ENCODE peak calls at places on chromosome X, in four cellular contexts. O is activated CD8-positive, alpha-beta T cell treated with anti-CD3 and anti-CD28 coated beads for 36 hours; K is pancreas; M is cardiac fibroblast. R is an unnamed sample.

GRCh38 chrX:106946449-106946848 is 26.2 kb downstream of the CLDN2 start:
- DNase-seq in O (no peak), M (no peak), K (no peak), R (no peak)

GRCh38 chrX:9465380-9466114 is 689 bp downstream of the TBL1X start:
- DNase-seq in K (peak), O (peak), M (peak), R (no peak)

GRCh38 chrX:34900691-34901090 is 41.9 kb upstream of the FAM47B start:
- DNase-seq in K (no peak), O (no peak), M (peak), R (peak)

GRCh38 chrX:23804578-23804977 is 21.6 kb downstream of the SAT1 start:
- DNase-seq in O (no peak), M (no peak), K (no peak), R (no peak)

GRCh38 chrX:31099536-31100090 is 27.8 kb upstream of the FTHL17 start:
- DNase-seq in K (no peak), O (peak), M (peak), R (no peak)

GRCh38 chrX:53694642-53695041 is 8.1 kb upstream of the HUWE1 start:
- DNase-seq in O (no peak), K (no peak), M (no peak), R (no peak)

GRCh38 chrX:117957128-117957527 is 159.5 kb downstream of the KLHL13 start:
- DNase-seq in K (no peak), O (no peak), M (peak), R (no peak)

GRCh38 chrX:107674480-107675364 is 46.4 kb downstream of the PRPS1 start:
- DNase-seq in K (no peak), O (peak), M (peak), R (peak)

GRCh38 chrX:71216446-71216845 is 6.6 kb upstream of the GJB1 start:
- DNase-seq in O (no peak), K (no peak), M (no peak), R (no peak)

GRCh38 chrX:108347800-108348199 is 90.4 kb downstream of the COL4A6 start:
- DNase-seq in M (no peak), K (no peak), O (no peak), R (no peak)

GRCh38 chrX:135973025-135973547 is 702 bp downstream of the MMGT1 start:
- DNase-seq in M (peak), K (no peak), O (peak), R (peak)
- TF ChIP-seq CTCF in M (peak), K (no peak), O (no peak), R (peak)

GRCh38 chrX:148599404-148599803 is 99.0 kb downstream of the AFF2 start:
- DNase-seq in O (no peak), K (no peak), M (no peak), R (no peak)
- TF ChIP-seq CTCF in O (no peak), K (no peak), M (no peak), R (no peak)

GRCh38 chrX:11944486-11944885 is 186.4 kb downstream of the MSL3 start:
- DNase-seq in K (no peak), M (peak), O (peak), R (peak)
- TF ChIP-seq CTCF in K (no peak), M (peak), O (no peak), R (peak)

DNA sequence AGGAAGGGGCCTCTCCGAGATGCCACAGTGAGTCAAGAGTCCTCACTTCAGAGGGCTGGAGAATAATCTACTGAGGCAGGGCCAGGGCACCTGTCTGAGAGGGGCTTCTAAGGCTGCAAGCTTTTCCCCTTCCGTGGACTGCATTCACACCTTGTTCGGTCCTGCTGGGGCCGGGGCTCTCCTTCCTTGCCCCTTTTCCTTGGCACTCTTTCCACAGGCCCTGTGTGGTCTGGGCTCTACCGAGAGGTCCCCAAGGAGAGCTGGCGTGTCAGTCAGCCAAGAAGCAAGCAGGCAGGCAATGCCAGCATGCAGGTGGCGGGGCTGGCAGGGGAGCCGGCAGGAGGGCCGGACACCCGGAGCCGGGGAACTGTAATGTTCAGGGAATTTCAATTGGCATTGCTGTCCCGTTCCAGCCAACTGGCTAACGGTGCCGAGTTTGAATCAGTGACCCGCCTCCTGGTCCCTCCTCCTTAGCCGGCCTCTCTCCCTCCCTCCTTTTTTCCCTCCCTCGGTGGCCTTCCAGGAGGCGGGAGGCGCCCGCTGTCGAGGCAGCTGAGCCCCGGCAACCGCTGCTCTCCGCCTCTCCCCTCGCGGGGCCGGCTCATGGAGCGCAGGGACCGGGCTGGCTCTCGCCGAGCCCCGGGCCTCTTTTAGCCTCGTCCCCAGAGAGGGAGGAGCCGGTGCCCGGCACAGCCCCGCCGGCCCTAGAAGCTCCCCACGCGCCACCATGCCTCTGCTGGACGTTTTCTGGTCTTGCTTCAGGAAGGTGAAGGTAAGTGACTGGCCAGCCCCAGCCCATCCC is at the start of gene STARD8:
- DNase-seq in O (no peak), M (peak), K (peak), R (peak)
- TF ChIP-seq CTCF in O (no peak), M (peak), K (no peak), R (peak)

DNA sequence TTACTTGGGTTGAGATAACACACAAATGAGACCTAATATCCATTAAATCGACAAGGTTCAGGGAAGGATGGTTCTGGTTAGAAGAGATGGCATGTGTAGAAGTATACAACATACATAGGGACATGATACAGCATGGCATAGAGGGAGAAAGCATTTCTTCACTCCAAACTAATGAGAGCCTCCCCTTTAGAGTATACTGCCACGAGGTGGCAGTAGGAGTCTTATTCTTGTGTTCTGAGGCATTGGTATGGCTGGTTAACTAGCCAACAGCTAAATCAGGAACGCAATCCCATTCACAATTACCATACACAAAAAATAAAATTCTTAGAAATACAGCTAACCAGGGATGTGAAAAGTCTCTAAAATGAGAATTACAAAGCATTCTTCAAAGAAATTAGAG is 29.1 kb upstream of the TRO start:
- DNase-seq in K (no peak), O (peak), M (peak), R (peak)
- TF ChIP-seq CTCF in K (peak), O (peak), M (peak), R (peak)

GRCh38 chrX:15493118-15494082 is at the start of gene PIR:
- DNase-seq in K (peak), O (peak), M (peak), R (peak)
- TF ChIP-seq CTCF in K (no peak), O (peak), M (peak), R (peak)

R was measured in choroid plexus epithelial cell.